ENCODE peak calls at places on chromosome 17, in four cellular contexts. A, W, L and H are unnamed samples.
A peak's percentile ranks its signal among the peaks of the same experiment; 100 is the strongest.

GRCh38 chr17:58413684-58414083 is 3.6 kb downstream of the RNF43 start:
- ATAC-seq in L (no peak), W (no peak), A (no peak), H (no peak)

GRCh38 chr17:45851873-45852272 is 7.2 kb downstream of the SPPL2C start:
- ATAC-seq in W (no peak), L (no peak), A (no peak), H (no peak)

GRCh38 chr17:66351053-66351452 is 48.6 kb downstream of the PRKCA start:
- ATAC-seq in W (peak; percentile 47), A (no peak), L (no peak), H (peak; percentile 48)

GRCh38 chr17:63974594-63975192 is 2.0 kb upstream of the SCN4A start:
- ATAC-seq in L (peak; percentile 88), A (peak; percentile 65), W (no peak), H (peak; percentile 39)

GRCh38 chr17:35684046-35684802 is 47.2 kb upstream of the RASL10B start:
- ATAC-seq in W (no peak), A (no peak), L (no peak), H (no peak)

GRCh38 chr17:60562421-60562820 is 36.4 kb upstream of the APPBP2 start:
- ATAC-seq in L (no peak), W (no peak), A (no peak), H (no peak)

GRCh38 chr17:74117999-74118421 is 85.5 kb upstream of the RPL38 start:
- ATAC-seq in W (no peak), A (no peak), L (no peak), H (no peak)

GRCh38 chr17:39915559-39915958 is 2.9 kb downstream of the GSDMB start:
- ATAC-seq in A (peak; percentile 66), W (no peak), L (no peak), H (no peak)

GRCh38 chr17:17557796-17558195 is 33.7 kb downstream of the PEMT start:
- ATAC-seq in A (no peak), L (no peak), W (no peak), H (no peak)

GRCh38 chr17:44864831-44865230 is 17.1 kb downstream of the HIGD1B start:
- ATAC-seq in A (peak; percentile 24), L (no peak), W (peak; percentile 15), H (peak; percentile 16)

GRCh38 chr17:19958023-19958422 is 19.6 kb downstream of the AKAP10 start:
- ATAC-seq in W (no peak), A (no peak), L (peak; percentile 98), H (no peak)

GRCh38 chr17:34153988-34154387 is 101.1 kb upstream of the CCL2 start:
- ATAC-seq in L (no peak), A (no peak), W (no peak), H (no peak)

GRCh38 chr17:76689859-76690258 is 20.9 kb downstream of the MXRA7 start:
- ATAC-seq in L (no peak), A (no peak), W (no peak), H (no peak)

GRCh38 chr17:77322534-77323412 is 182.0 kb downstream of the SEC14L1 start:
- ATAC-seq in A (no peak), W (no peak), L (peak; percentile 72), H (peak; percentile 30)

GRCh38 chr17:28955408-28955807 is 4.1 kb upstream of the PHF12 start:
- ATAC-seq in W (no peak), A (no peak), L (no peak), H (no peak)

GRCh38 chr17:9937164-9937835 is 32.2 kb upstream of the RCVRN start:
- ATAC-seq in W (no peak), L (peak; percentile 12), A (no peak), H (peak; percentile 41)

GRCh38 chr17:61201211-61201610 is 198.4 kb upstream of the TBX2 start:
- ATAC-seq in A (no peak), L (peak; percentile 80), W (no peak), H (no peak)

GRCh38 chr17:14119546-14119945 is 50.2 kb downstream of the COX10 start:
- ATAC-seq in A (peak; percentile 74), W (no peak), L (no peak), H (no peak)

GRCh38 chr17:47713980-47714689 is 18.9 kb upstream of the TBX21 start:
- ATAC-seq in A (no peak), L (no peak), W (no peak), H (no peak)

GRCh38 chr17:57448288-57449283 is 192.3 kb downstream of the MSI2 start:
- ATAC-seq in A (no peak), L (no peak), W (no peak), H (no peak)

GRCh38 chr17:39527220-39527813 is 66.0 kb downstream of the CDK12 start:
- ATAC-seq in W (peak; percentile 79), A (no peak), L (no peak), H (no peak)

GRCh38 chr17:77404812-77405581 is 264.2 kb downstream of the SEC14L1 start:
- ATAC-seq in A (peak; percentile 88), L (peak; percentile 58), W (peak; percentile 30), H (peak; percentile 43)

GRCh38 chr17:54937426-54937825 is 31.0 kb downstream of the COX11 start:
- ATAC-seq in A (no peak), W (no peak), L (no peak), H (peak; percentile 79)

GRCh38 chr17:80068301-80069160 is 32.1 kb downstream of the CCDC40 start:
- ATAC-seq in L (no peak), W (peak; percentile 47), A (no peak), H (peak; percentile 31)

GRCh38 chr17:1762233-1762905 is 509 bp downstream of the SERPINF1 start:
- ATAC-seq in W (peak; percentile 42), L (peak; percentile 6), A (peak; percentile 3), H (peak; percentile 7)

GRCh38 chr17:43659823-43660222 is 1.9 kb downstream of the MEOX1 start:
- ATAC-seq in A (no peak), L (no peak), W (no peak), H (no peak)

GRCh38 chr17:65441053-65441635 is 120.3 kb downstream of the AXIN2 start:
- ATAC-seq in L (no peak), W (no peak), A (no peak), H (no peak)

GRCh38 chr17:74921769-74922168 is 1.3 kb downstream of the USH1G start:
- ATAC-seq in W (no peak), A (no peak), L (no peak), H (no peak)

GRCh38 chr17:49252148-49252682 is 21.6 kb upstream of the PHOSPHO1 start:
- ATAC-seq in A (no peak), W (peak; percentile 29), L (peak; percentile 44), H (no peak)

GRCh38 chr17:77491921-77492445 is 351.2 kb downstream of the SEC14L1 start:
- ATAC-seq in A (peak; percentile 55), W (no peak), L (no peak), H (peak; percentile 44)